ENCODE peak calls at places on chromosomes 4 and X, in five cellular contexts. P is spleen, M is GM12878, G is transverse colon, T is sigmoid colon. E is an unnamed sample.

GRCh38 chr4:79049840-79050520 is 110.7 kb upstream of the PAQR3 start:
- DNase-seq in P (no peak), M (no peak), G (peak; percentile 33), T (peak; percentile 81), E (no peak)

GRCh38 chr4:84089652-84090437 is 409.2 kb downstream of the NKX6-1 start:
- DNase-seq in P (no peak), M (no peak), G (no peak), T (no peak), E (no peak)

GRCh38 chrX:11724122-11725017 is 33.7 kb upstream of the MSL3 start:
- DNase-seq in P (no peak), M (no peak), G (no peak), T (no peak), E (no peak)

GRCh38 chr4:100985576-100985975 is 361.8 kb downstream of the PPP3CA start:
- DNase-seq in P (peak; percentile 39), M (no peak), G (no peak), T (no peak), E (no peak)

GRCh38 chrX:14630724-14631123 is 101.4 kb downstream of the GLRA2 start:
- DNase-seq in P (no peak), M (no peak), G (no peak), T (no peak), E (no peak)

GRCh38 chr4:169229571-169230028 is 41.2 kb downstream of the SH3RF1 start:
- DNase-seq in P (no peak), M (no peak), G (no peak), T (no peak), E (no peak)

GRCh38 chr4:46329118-46329976 is 60.6 kb downstream of the GABRA2 start:
- DNase-seq in P (no peak), M (no peak), G (peak; percentile 14), T (no peak), E (no peak)

GRCh38 chr4:61619528-61619927 is 419.4 kb downstream of the ADGRL3 start:
- DNase-seq in P (no peak), M (no peak), G (no peak), T (no peak), E (no peak)

GRCh38 chr4:65193985-65194384 is 476.3 kb downstream of the EPHA5 start:
- DNase-seq in P (no peak), M (no peak), G (no peak), T (no peak), E (no peak)

GRCh38 chr4:3030551-3031356 is 43.6 kb downstream of the HTT-AS start:
- DNase-seq in P (no peak), M (no peak), G (no peak), T (no peak), E (no peak)
- H3K27ac ChIP-seq in P (no peak overlapping the region), M (no peak overlapping the region), G (no peak overlapping the region), T (no peak overlapping the region), E (no peak overlapping the region)

DNA sequence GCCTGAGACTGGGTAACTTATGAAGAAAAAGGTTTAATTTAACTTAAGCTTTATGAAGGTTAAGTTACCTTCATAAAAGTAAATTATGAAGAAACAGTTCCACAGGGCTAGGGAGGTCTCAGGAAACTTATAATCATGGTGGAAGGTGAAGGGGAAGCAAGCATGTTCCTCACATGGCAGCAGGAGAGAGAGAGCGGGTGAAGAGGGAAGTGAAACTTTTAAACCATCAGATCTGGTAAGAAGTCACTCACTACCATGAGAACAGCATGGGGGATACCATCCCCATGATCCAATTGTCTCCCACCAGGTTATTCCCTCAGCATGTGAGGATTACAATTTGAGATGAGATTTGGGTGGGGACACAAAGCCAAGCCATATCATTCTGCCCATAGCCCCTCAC is 944.7 kb upstream of the NDST4 start:
- DNase-seq in P (no peak), M (no peak), G (no peak), T (no peak), E (no peak)
- TF ChIP-seq POLR2AphosphoS5 in P (no peak), M (no peak), G (no peak), T (no peak), E (no peak)

DNA sequence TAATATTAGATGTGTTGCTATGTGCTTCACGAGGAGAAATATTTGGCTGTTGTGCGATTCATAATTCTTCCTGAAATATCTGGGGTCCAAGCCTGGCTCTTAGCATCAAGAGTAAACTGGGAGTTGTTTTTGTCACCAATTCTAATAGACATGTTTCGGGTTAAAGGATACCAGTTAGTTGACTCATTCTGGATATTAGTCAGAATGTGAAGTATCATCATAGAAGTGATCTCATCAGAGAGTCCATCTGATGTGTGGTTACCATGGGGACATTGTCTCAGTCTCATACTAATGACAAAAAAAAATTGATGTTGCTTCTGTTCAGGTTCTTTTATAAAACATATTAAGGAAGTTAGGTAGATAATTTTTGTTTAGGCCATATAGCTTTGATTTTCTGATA is 57.2 kb upstream of the MTMR1 start:
- DNase-seq in P (no peak), M (peak; percentile 5), G (no peak), T (no peak), E (no peak)
- H3K27ac ChIP-seq in P (no peak overlapping the region), M (no peak overlapping the region), G (no peak overlapping the region), T (no peak overlapping the region), E (no peak overlapping the region)

DNA sequence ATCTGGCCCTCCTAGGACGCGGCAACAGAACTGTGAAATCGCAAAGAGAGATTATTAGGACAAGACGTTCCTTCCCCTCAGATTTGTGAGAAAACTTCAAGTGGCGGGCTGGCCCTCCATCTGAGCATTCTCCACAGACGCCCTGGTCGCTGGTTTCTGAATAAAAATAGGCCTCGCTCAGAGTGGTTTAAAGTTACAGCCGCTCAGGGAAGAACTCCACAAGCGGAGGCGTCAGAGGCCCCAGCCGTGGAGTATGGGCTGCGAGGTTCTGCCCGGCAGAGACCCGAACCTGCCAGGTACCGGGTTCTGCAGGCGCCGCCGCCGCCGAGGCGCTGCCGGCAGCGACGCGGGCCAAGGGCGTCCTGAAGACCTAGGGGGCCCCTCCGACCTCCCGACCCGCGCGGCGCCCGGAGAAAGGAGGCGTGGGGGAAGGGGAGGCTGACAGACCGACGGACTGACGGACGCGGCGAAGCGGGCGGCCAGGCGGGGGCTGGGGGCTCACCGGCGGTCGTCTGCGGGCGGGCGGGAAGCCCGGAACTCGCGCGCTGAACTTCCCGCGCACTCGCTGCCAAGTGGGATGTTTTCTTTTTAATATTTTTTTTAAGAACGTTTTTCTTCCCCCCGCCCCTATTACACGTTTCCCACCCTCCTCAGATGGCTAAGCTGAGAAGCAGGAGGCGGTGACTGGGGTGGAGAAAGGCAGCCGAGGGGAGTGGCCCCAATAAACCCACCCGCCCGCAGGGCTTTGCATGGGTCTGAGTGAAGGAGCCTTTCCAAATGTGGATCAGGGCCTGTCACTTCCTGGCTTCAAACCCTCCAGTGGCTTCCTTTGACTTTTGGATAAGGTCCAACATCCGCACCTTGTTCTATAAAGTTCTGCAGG is at the start of gene PABPC4L:
- DNase-seq in P (peak; percentile 63), M (no peak), G (no peak), T (peak; percentile 69), E (no peak)
- TF ChIP-seq POLR2AphosphoS5 in P (no peak), M (no peak), G (no peak), T (no peak), E (no peak)

GRCh38 chr4:38674206-38675144 is 10.5 kb downstream of the KLF3 start:
- DNase-seq in P (no peak), M (no peak), G (no peak), T (no peak), E (no peak)
- H3K27ac ChIP-seq in P (peak overlapping the region; percentile 99), M (peak overlapping the region; percentile 25), G (peak overlapping the region; percentile 100), T (peak overlapping the region; percentile 100), E (peak overlapping the region; percentile 100)

GRCh38 chr4:8266508-8266907 is 3.0 kb upstream of the HTRA3 start:
- DNase-seq in P (no peak), M (no peak), G (no peak), T (no peak), E (no peak)

GRCh38 chr4:8266088-8266487 is 3.5 kb upstream of the HTRA3 start:
- DNase-seq in P (no peak), M (no peak), G (no peak), T (no peak), E (no peak)

GRCh38 chr4:8268211-8268610 is 1.3 kb upstream of the HTRA3 start:
- DNase-seq in P (no peak), M (no peak), G (no peak), T (no peak), E (no peak)

GRCh38 chr4:8265171-8265929 is 4.2 kb upstream of the HTRA3 start:
- DNase-seq in P (no peak), M (no peak), G (no peak), T (no peak), E (no peak)

GRCh38 chr4:8267077-8267476 is 2.5 kb upstream of the HTRA3 start:
- DNase-seq in P (no peak), M (no peak), G (peak; percentile 67), T (peak; percentile 90), E (peak; percentile 85)
- TF ChIP-seq POLR2AphosphoS5 in P (no peak), M (no peak), G (no peak), T (peak; percentile 50), E (no peak)

GRCh38 chr4:7383251-7383650 is 51.5 kb downstream of the PSAPL1 start:
- DNase-seq in P (no peak), M (no peak), G (no peak), T (no peak), E (no peak)

GRCh38 chr4:7384003-7384928 is 50.5 kb downstream of the PSAPL1 start:
- DNase-seq in P (peak; percentile 69), M (no peak), G (peak; percentile 3), T (no peak), E (no peak)

GRCh38 chr4:7381221-7381889 is 53.4 kb downstream of the PSAPL1 start:
- DNase-seq in P (peak; percentile 39), M (no peak), G (no peak), T (peak; percentile 50), E (peak; percentile 16)

GRCh38 chr4:7382634-7383014 is 52.1 kb downstream of the PSAPL1 start:
- DNase-seq in P (peak; percentile 56), M (no peak), G (no peak), T (no peak), E (no peak)

DNA sequence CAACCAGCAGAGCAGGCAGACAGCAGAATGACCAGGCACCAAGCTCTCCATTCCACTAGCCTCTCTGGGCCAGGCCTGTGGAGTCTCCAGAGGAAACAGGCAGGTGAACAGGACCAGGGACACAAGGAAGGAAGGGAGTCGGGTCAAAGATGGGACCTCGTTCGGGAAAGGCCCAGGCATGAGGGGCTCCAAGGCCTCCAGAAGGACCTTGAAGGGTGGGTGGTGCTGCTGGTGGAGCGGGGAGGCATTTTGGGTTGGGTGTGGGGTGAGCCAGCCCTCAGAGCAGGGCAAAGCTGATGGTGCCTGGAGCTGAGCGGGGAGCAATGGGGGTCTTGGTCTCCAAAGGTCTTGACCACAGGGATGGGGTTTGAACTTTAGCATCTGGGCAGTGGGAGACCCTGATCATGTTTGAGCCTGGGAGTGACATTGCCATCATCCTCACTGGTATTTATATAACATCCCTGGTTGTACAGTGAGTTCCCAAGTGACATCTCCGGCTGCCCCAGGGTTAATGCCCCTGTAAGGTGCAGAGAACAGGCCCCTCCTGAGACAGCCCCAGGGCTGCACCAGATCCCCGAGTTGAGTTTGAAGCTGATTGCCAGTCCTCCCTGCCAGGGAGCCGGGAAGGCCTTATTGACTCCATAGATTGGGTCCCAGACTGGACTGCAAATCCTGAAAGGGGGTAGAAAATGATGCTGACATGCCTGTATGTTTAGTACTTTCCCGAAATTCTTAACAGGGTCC is 52.7 kb downstream of the PSAPL1 start:
- DNase-seq in P (peak; percentile 48), M (no peak), G (no peak), T (peak; percentile 44), E (peak; percentile 15)
- H3K27ac ChIP-seq in P (no peak overlapping the region), M (no peak overlapping the region), G (no peak overlapping the region), T (no peak overlapping the region), E (no peak overlapping the region)